ENCODE peak calls at places on chromosomes 4 and X, in five cellular contexts. X is left ventricle myocardium inferior; G is aorta; Y is suprapubic skin; C is naive thymus-derived CD4-positive, alpha-beta T cell. O is an unnamed sample. For H3K36me3, the result is how much of the 10 kb centered on the place peaks cover.

GRCh38 chr4:167469436-167469835 is 235.1 kb upstream of the SPOCK3 start:
- DNase-seq in Y (no peak), C (no peak), G (no peak), X (no peak), O (no peak)

GRCh38 chr4:5711479-5712184 is 631 bp downstream of the EVC start:
- DNase-seq in G (peak), C (no peak), Y (no peak), X (peak), O (no peak)

GRCh38 chrX:102154900-102155805 is 624 bp downstream of the BEX5 start:
- DNase-seq in X (no peak), G (peak), C (peak), Y (no peak), O (no peak)

GRCh38 chrX:5409106-5409505 is 819.6 kb downstream of the NLGN4X start:
- DNase-seq in G (no peak), X (no peak), C (no peak), Y (no peak), O (no peak)

GRCh38 chr4:7392438-7393374 is 42.0 kb downstream of the PSAPL1 start:
- DNase-seq in C (no peak), X (peak), Y (peak), G (peak), O (peak)

GRCh38 chr4:132709024-132709423 is 440.1 kb upstream of the PCDH10 start:
- DNase-seq in Y (no peak), X (no peak), G (no peak), C (no peak), O (no peak)

GRCh38 chr4:183266386-183266785 is 53.7 kb downstream of the CLDN22 start:
- DNase-seq in G (no peak), C (no peak), Y (no peak), X (no peak), O (no peak)

GRCh38 chr4:128371004-128371777 is 83.6 kb upstream of the PGRMC2 start:
- DNase-seq in Y (no peak), X (no peak), G (no peak), C (no peak), O (no peak)

DNA sequence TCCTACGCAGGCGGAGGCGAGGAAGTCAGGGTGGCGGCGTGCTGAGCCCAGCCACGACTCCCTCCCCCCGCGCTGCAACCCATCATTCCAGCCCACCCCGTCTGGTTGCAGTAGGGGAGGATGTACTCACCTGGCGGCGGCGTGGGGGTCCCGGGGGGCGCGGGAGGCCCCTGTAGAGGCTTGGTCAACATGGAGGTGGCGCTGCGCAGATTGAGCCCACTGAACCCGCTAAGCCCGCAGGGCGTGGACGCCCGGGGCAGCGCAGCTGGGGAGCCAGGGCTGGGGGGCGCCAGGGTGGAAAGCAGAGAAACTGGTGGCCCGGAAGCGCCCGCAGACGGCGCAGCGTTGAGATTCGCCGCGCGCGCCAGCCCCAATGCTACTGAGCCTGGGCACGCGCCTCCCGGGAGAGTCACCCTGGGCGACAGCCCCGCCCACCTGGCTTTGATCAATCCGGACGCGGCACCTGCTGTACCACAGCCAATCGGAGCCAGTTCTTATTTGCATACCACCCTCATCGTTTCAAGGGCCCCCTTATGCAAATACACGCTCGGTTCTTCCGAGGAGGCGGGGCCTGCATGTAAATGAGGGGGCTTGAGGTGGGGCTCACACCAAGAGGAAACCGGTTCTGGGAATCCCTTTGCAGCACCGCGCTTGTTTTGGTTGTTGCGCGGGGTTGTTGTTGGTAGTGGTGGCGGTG is at the start of gene PIM2:
- DNase-seq in C (peak), X (peak), Y (peak), G (peak), O (peak)
- H3K36me3 ChIP-seq in C (under half), X (under half), Y (under half), G (under half), O (under half)

DNA sequence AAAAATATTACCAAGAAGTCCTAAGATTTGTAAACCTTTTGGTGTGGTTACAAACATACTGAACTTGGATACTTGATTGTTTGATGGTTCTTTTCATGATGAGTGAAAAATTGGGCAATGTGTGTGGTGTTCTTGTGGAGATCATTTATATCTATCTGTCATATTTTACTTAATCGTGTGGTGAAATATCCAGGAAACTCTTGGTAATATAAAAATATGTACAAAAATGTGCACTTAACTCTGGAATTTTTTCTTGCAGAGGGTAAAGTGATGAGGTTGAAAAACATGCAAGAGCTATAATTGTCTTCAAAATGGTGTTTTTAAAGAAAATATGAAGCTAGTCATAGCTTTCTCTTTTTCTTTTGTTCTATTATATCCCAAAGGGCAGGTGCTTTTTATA is 2.8 kb downstream of the DCUN1D4 start:
- DNase-seq in X (no peak), G (no peak), Y (no peak), C (no peak), O (no peak)
- H3K4me3 ChIP-seq in X (no peak), G (no peak), Y (no peak), C (no peak), O (no peak)

DNA sequence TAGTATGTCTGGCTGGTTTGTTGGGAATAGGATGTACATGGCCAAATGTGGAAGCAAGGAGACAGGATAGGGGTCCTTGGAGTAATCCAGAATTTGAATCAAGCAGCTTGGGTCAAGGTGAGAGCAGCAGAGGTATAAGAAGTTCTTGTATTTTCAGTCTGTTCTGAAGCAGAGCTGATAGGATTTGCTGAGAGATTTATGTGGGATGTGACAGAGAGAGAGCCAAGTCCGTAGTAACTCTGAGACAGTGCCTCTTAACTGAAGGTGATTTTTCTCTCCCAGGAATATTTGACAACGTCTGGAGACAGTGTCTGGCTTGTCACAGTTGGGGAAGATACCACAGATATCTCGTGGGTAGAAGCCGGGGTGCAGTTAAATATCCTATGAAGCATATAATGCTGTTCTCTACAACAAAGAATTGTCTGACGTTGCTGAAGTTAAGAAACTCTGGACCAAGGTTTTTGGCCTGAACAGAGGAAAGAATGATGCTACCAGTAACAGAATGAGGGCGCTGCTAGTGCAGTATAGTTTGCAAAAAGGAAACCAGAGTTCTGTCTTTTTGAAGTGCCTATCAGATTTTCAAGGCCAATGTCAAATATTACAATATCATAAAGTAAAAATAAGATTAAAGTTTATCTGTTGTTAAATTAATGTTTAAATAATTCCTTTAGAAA is 184.0 kb downstream of the ARHGAP24 start:
- DNase-seq in X (no peak), G (no peak), Y (no peak), C (no peak), O (no peak)
- H3K27ac ChIP-seq in X (peak), G (no peak), Y (no peak), C (no peak), O (peak)

DNA sequence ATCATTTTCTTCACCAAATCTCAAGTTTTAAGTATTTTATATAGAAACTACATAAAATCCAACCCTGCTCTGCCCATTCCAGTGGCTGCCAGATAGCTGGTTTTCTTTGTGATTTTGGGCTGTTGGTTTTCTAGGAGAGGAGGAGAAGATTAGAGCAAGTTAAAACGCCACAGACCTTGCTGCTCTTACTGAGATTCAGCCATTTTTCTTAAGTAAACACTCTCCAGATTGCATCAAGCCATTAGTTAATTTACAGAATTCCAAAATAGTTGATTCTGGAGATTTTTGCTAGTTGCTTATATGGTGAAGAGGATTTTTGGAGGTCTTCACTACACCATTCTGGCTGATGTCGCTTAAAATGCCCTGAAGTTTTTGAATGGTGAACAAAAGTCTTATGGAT is 366.2 kb downstream of the MAPK10 start:
- DNase-seq in X (no peak), C (no peak), Y (no peak), G (no peak), O (no peak)
- H3K36me3 ChIP-seq in X (under half), C (under half), Y (under half), G (under half), O (under half)

DNA sequence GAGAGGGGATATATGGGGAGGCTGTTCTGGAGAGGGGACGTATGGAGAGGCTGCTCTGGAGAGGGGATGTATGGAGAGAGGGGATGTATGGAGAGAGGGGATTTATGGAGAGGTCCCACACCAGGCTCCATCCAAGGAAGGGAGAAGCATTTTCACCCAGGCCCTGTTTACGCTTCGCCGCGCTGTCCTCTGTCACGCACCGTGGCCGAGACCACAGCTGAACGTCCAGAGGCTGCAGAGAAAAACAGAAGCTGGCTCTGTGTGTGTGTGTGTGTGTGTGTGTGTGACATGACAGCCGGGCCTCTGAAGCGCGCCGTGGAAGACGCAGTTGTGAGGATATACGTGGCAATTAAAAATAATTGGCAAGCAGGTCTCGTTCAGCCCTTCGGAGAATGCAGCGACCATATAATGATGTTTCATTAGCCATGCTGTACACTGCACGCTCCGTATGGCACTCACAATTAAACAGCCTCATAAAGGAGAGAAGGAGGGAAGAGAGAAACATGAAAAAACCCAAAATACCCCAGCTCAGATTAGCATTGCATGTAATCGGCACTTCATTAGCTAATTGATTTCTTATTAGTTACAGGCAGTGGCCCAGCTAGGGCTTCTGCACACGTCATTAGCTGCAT is 74.9 kb upstream of the SHOX start:
- DNase-seq in Y (no peak), X (no peak), C (no peak), G (no peak), O (no peak)
- H3K4me3 ChIP-seq in Y (no peak), X (no peak), C (no peak), G (no peak), O (no peak)

GRCh38 chrX:7133036-7133412 is 14.5 kb upstream of the STS start:
- DNase-seq in X (peak), C (no peak), Y (no peak), G (no peak), O (no peak)
- H3K27ac ChIP-seq in X (peak), C (no peak), Y (no peak), G (no peak), O (peak)

DNA sequence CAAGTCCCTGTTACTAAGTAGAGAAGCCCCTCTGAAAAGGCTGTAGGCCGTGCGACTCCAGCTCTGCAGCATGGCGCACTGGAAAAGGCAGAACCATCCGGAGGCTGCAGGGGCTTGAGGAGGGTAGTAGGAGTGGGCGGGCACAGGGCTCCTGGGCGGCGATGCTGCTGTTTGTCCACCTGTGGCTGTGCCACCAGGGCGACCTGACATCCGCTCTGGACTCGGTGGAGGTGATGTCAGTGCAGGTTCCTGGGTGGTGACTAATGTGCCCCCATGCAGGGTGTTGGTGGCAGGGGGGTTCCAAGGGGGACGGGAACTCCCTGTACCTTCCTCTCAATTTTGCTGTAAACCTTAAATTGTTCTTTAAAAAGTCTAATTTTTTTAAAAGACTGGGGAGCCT is 58.3 kb downstream of the PCGF3 start:
- DNase-seq in X (no peak), Y (no peak), C (no peak), G (no peak), O (no peak)
- H3K36me3 ChIP-seq in X (half or more), Y (half or more), C (under half), G (under half), O (half or more)

O was measured in left lung.